ENCODE peak calls at places on chromosomes 2 and 18, in ten cellular contexts. V, S, D, C, K, H, Q, P, B and M are unnamed samples.

GRCh38 chr2:27956895-27957294 is 66.4 kb downstream of the BABAM2 start:
- DNase-seq in V (no peak), S (no peak), D (no peak), C (no peak), K (no peak), H (no peak), Q (no peak), P (no peak), B (no peak), M (no peak)

GRCh38 chr2:175844169-175844568 is 157.9 kb downstream of the LNPK start:
- DNase-seq in V (no peak), S (peak; percentile 47), D (no peak), C (no peak), K (no peak), H (no peak), Q (no peak), P (no peak), B (no peak), M (no peak)

GRCh38 chr2:113079123-113079522 is 11.4 kb downstream of the IL1F10 start:
- DNase-seq in V (no peak), S (peak; percentile 77), D (no peak), C (no peak), K (no peak), H (no peak), Q (no peak), P (no peak), B (no peak), M (no peak)

GRCh38 chr2:176817061-176817565 is 395.5 kb upstream of the HNRNPA3 start:
- DNase-seq in V (no peak), S (no peak), D (no peak), C (peak; percentile 20), K (no peak), H (no peak), Q (no peak), P (peak; percentile 77), B (peak; percentile 53), M (no peak)

GRCh38 chr2:21038403-21039073 is 5.3 kb downstream of the APOB start:
- DNase-seq in V (no peak), S (no peak), D (no peak), C (no peak), K (no peak), H (no peak), Q (no peak), P (no peak), B (no peak), M (no peak)

GRCh38 chr2:72685666-72686065 is 140.2 kb downstream of the EXOC6B start:
- DNase-seq in V (no peak), S (no peak), D (no peak), C (no peak), K (no peak), H (no peak), Q (no peak), P (no peak), B (no peak), M (no peak)

GRCh38 chr18:77131100-77131651 is 1.4 kb downstream of the MBP start:
- DNase-seq in V (peak; percentile 52), S (no peak), D (peak; percentile 83), C (no peak), K (no peak), H (peak; percentile 81), Q (no peak), P (no peak), B (peak; percentile 44), M (peak; percentile 47)

GRCh38 chr18:76621184-76621583 is 126.1 kb upstream of the ZNF516 start:
- DNase-seq in V (no peak), S (no peak), D (no peak), C (no peak), K (no peak), H (no peak), Q (no peak), P (no peak), B (no peak), M (no peak)

GRCh38 chr2:231308631-231309414 is 86.7 kb upstream of the B3GNT7 start:
- DNase-seq in V (no peak), S (no peak), D (no peak), C (peak; percentile 50), K (no peak), H (no peak), Q (no peak), P (no peak), B (no peak), M (no peak)

GRCh38 chr2:43021791-43022500 is 204.5 kb downstream of the ZFP36L2 start:
- DNase-seq in V (no peak), S (peak; percentile 98), D (no peak), C (peak; percentile 77), K (no peak), H (no peak), Q (peak; percentile 58), P (no peak), B (no peak), M (no peak)

GRCh38 chr18:61755553-61755952 is 137.3 kb downstream of the RNF152 start:
- DNase-seq in V (no peak), S (no peak), D (no peak), C (no peak), K (no peak), H (no peak), Q (no peak), P (no peak), B (no peak), M (no peak)

GRCh38 chr2:234970467-234970866 is 18.6 kb downstream of the SH3BP4 start:
- DNase-seq in V (no peak), S (peak; percentile 71), D (no peak), C (peak; percentile 68), K (no peak), H (no peak), Q (no peak), P (no peak), B (no peak), M (no peak)

GRCh38 chr2:122261923-122262322 is 506.5 kb downstream of the TSN start:
- DNase-seq in V (no peak), S (no peak), D (no peak), C (no peak), K (no peak), H (no peak), Q (no peak), P (no peak), B (no peak), M (no peak)

GRCh38 chr2:136764397-136765255 is 719 bp upstream of the THSD7B start:
- DNase-seq in V (no peak), S (no peak), D (no peak), C (no peak), K (peak; percentile 32), H (no peak), Q (peak; percentile 31), P (peak; percentile 31), B (peak; percentile 32), M (peak; percentile 64)

GRCh38 chr2:75100011-75100680 is 99.2 kb downstream of the TACR1 start:
- DNase-seq in V (no peak), S (peak; percentile 22), D (no peak), C (no peak), K (no peak), H (no peak), Q (no peak), P (no peak), B (no peak), M (no peak)

GRCh38 chr2:216619411-216620393 is 13.5 kb upstream of the IGFBP2 start:
- DNase-seq in V (no peak), S (no peak), D (no peak), C (no peak), K (no peak), H (no peak), Q (no peak), P (no peak), B (peak; percentile 54), M (peak; percentile 54)

GRCh38 chr2:1758112-1758630 is 13.9 kb upstream of the PXDN start:
- DNase-seq in V (no peak), S (no peak), D (no peak), C (no peak), K (no peak), H (no peak), Q (no peak), P (no peak), B (no peak), M (no peak)

GRCh38 chr2:79750321-79750720 is 237.5 kb downstream of the CTNNA2 start:
- DNase-seq in V (no peak), S (no peak), D (no peak), C (no peak), K (no peak), H (no peak), Q (no peak), P (no peak), B (no peak), M (no peak)